ENCODE peak calls at places on chromosome 14, in nine cellular contexts. One of them, this sample, is unnamed.

GRCh38 chr14:71228711-71229110 is 321.5 kb downstream of the PCNX1 start:
- DNase-seq in GM10248: no peak
- DNase-seq in RWPE1: no peak
- DNase-seq in astrocyte of the cerebellum: no peak
- DNase-seq in ovary: no peak
- DNase-seq in AG04449: no peak
- DNase-seq in HFF-Myc: no peak
- DNase-seq in neural progenitor cell: no peak
- DNase-seq in endothelial cell: no peak
- DNase-seq in this sample: no peak

GRCh38 chr14:61489932-61490331 is 168.6 kb downstream of the PRKCH start:
- DNase-seq in GM10248: no peak
- DNase-seq in RWPE1: no peak
- DNase-seq in astrocyte of the cerebellum: no peak
- DNase-seq in ovary: no peak
- DNase-seq in AG04449: no peak
- DNase-seq in HFF-Myc: no peak
- DNase-seq in neural progenitor cell: no peak
- DNase-seq in endothelial cell: no peak
- DNase-seq in this sample: no peak

GRCh38 chr14:71932229-71932951 is at the start of gene RGS6:
- DNase-seq in GM10248: peak
- DNase-seq in RWPE1: peak
- DNase-seq in astrocyte of the cerebellum: no peak
- DNase-seq in ovary: no peak
- DNase-seq in AG04449: no peak
- DNase-seq in HFF-Myc: no peak
- DNase-seq in neural progenitor cell: peak
- DNase-seq in endothelial cell: peak
- DNase-seq in this sample: no peak

GRCh38 chr14:77508249-77508648 is 9.6 kb upstream of the ISM2 start:
- DNase-seq in GM10248: no peak
- DNase-seq in RWPE1: peak
- DNase-seq in astrocyte of the cerebellum: no peak
- DNase-seq in ovary: no peak
- DNase-seq in AG04449: peak
- DNase-seq in HFF-Myc: no peak
- DNase-seq in neural progenitor cell: no peak
- DNase-seq in endothelial cell: no peak
- DNase-seq in this sample: peak

GRCh38 chr14:72965249-72965648 is 39.0 kb downstream of the DCAF4 start:
- DNase-seq in GM10248: no peak
- DNase-seq in RWPE1: peak
- DNase-seq in astrocyte of the cerebellum: no peak
- DNase-seq in ovary: no peak
- DNase-seq in AG04449: no peak
- DNase-seq in HFF-Myc: no peak
- DNase-seq in neural progenitor cell: no peak
- DNase-seq in endothelial cell: no peak
- DNase-seq in this sample: no peak

GRCh38 chr14:56738020-56738419 is 72.3 kb downstream of the OTX2 start:
- DNase-seq in GM10248: no peak
- DNase-seq in RWPE1: no peak
- DNase-seq in astrocyte of the cerebellum: no peak
- DNase-seq in ovary: no peak
- DNase-seq in AG04449: no peak
- DNase-seq in HFF-Myc: no peak
- DNase-seq in neural progenitor cell: no peak
- DNase-seq in endothelial cell: no peak
- DNase-seq in this sample: no peak

GRCh38 chr14:36585100-36585499 is 2.7 kb upstream of the NKX2-8 start:
- DNase-seq in GM10248: no peak
- DNase-seq in RWPE1: no peak
- DNase-seq in astrocyte of the cerebellum: no peak
- DNase-seq in ovary: no peak
- DNase-seq in AG04449: no peak
- DNase-seq in HFF-Myc: no peak
- DNase-seq in neural progenitor cell: no peak
- DNase-seq in endothelial cell: no peak
- DNase-seq in this sample: no peak

GRCh38 chr14:23071244-23071974 is 14.1 kb upstream of the CDH24 start:
- DNase-seq in GM10248: peak
- DNase-seq in RWPE1: peak
- DNase-seq in astrocyte of the cerebellum: peak
- DNase-seq in ovary: peak
- DNase-seq in AG04449: peak
- DNase-seq in HFF-Myc: peak
- DNase-seq in neural progenitor cell: peak
- DNase-seq in endothelial cell: peak
- DNase-seq in this sample: peak

GRCh38 chr14:99724196-99724891 is 40.2 kb downstream of the CYP46A1 start:
- DNase-seq in GM10248: no peak
- DNase-seq in RWPE1: no peak
- DNase-seq in astrocyte of the cerebellum: no peak
- DNase-seq in ovary: peak
- DNase-seq in AG04449: no peak
- DNase-seq in HFF-Myc: no peak
- DNase-seq in neural progenitor cell: no peak
- DNase-seq in endothelial cell: no peak
- DNase-seq in this sample: no peak

GRCh38 chr14:101152855-101153254 is 249.3 kb upstream of the RTL1 start:
- DNase-seq in GM10248: no peak
- DNase-seq in RWPE1: no peak
- DNase-seq in astrocyte of the cerebellum: no peak
- DNase-seq in ovary: no peak
- DNase-seq in AG04449: no peak
- DNase-seq in HFF-Myc: no peak
- DNase-seq in neural progenitor cell: no peak
- DNase-seq in endothelial cell: no peak
- DNase-seq in this sample: no peak

GRCh38 chr14:100383727-100384158 is 60.6 kb downstream of the SLC25A47 start:
- DNase-seq in GM10248: peak
- DNase-seq in RWPE1: peak
- DNase-seq in astrocyte of the cerebellum: no peak
- DNase-seq in ovary: peak
- DNase-seq in AG04449: no peak
- DNase-seq in HFF-Myc: no peak
- DNase-seq in neural progenitor cell: peak
- DNase-seq in endothelial cell: peak
- DNase-seq in this sample: no peak

GRCh38 chr14:100709252-100709955 is 17.3 kb upstream of the DLK1 start:
- DNase-seq in GM10248: no peak
- DNase-seq in RWPE1: no peak
- DNase-seq in astrocyte of the cerebellum: no peak
- DNase-seq in ovary: peak
- DNase-seq in AG04449: no peak
- DNase-seq in HFF-Myc: no peak
- DNase-seq in neural progenitor cell: peak
- DNase-seq in endothelial cell: peak
- DNase-seq in this sample: no peak

GRCh38 chr14:56310643-56311042 is 192.4 kb downstream of the PELI2 start:
- DNase-seq in GM10248: no peak
- DNase-seq in RWPE1: no peak
- DNase-seq in astrocyte of the cerebellum: no peak
- DNase-seq in ovary: no peak
- DNase-seq in AG04449: no peak
- DNase-seq in HFF-Myc: no peak
- DNase-seq in neural progenitor cell: no peak
- DNase-seq in endothelial cell: no peak
- DNase-seq in this sample: no peak

GRCh38 chr14:81067156-81067555 is 111.7 kb downstream of the TSHR start:
- DNase-seq in GM10248: no peak
- DNase-seq in RWPE1: no peak
- DNase-seq in astrocyte of the cerebellum: no peak
- DNase-seq in ovary: no peak
- DNase-seq in AG04449: no peak
- DNase-seq in HFF-Myc: no peak
- DNase-seq in neural progenitor cell: no peak
- DNase-seq in endothelial cell: no peak
- DNase-seq in this sample: no peak

GRCh38 chr14:81066672-81067071 is 111.3 kb downstream of the TSHR start:
- DNase-seq in GM10248: no peak
- DNase-seq in RWPE1: no peak
- DNase-seq in astrocyte of the cerebellum: no peak
- DNase-seq in ovary: no peak
- DNase-seq in AG04449: no peak
- DNase-seq in HFF-Myc: no peak
- DNase-seq in neural progenitor cell: no peak
- DNase-seq in endothelial cell: no peak
- DNase-seq in this sample: no peak

GRCh38 chr14:81068384-81068783 is 113.0 kb downstream of the TSHR start:
- DNase-seq in GM10248: no peak
- DNase-seq in RWPE1: no peak
- DNase-seq in astrocyte of the cerebellum: no peak
- DNase-seq in ovary: no peak
- DNase-seq in AG04449: no peak
- DNase-seq in HFF-Myc: no peak
- DNase-seq in neural progenitor cell: no peak
- DNase-seq in endothelial cell: no peak
- DNase-seq in this sample: no peak

GRCh38 chr14:81062380-81062779 is 107.0 kb downstream of the TSHR start:
- DNase-seq in GM10248: no peak
- DNase-seq in RWPE1: no peak
- DNase-seq in astrocyte of the cerebellum: no peak
- DNase-seq in ovary: no peak
- DNase-seq in AG04449: no peak
- DNase-seq in HFF-Myc: no peak
- DNase-seq in neural progenitor cell: no peak
- DNase-seq in endothelial cell: no peak
- DNase-seq in this sample: no peak

GRCh38 chr14:81062816-81063215 is 107.4 kb downstream of the TSHR start:
- DNase-seq in GM10248: no peak
- DNase-seq in RWPE1: no peak
- DNase-seq in astrocyte of the cerebellum: no peak
- DNase-seq in ovary: no peak
- DNase-seq in AG04449: no peak
- DNase-seq in HFF-Myc: no peak
- DNase-seq in neural progenitor cell: peak
- DNase-seq in endothelial cell: peak
- DNase-seq in this sample: no peak
- TF ChIP-seq CTCF in GM10248: no peak
- TF ChIP-seq CTCF in RWPE1: no peak
- TF ChIP-seq CTCF in astrocyte of the cerebellum: peak
- TF ChIP-seq CTCF in ovary: no peak
- TF ChIP-seq CTCF in AG04449: no peak
- TF ChIP-seq CTCF in HFF-Myc: peak
- TF ChIP-seq CTCF in neural progenitor cell: peak
- TF ChIP-seq CTCF in endothelial cell: no peak
- TF ChIP-seq CTCF in this sample: peak

GRCh38 chr14:85412756-85413155 is 117.2 kb upstream of the FLRT2 start:
- DNase-seq in GM10248: no peak
- DNase-seq in RWPE1: no peak
- DNase-seq in astrocyte of the cerebellum: no peak
- DNase-seq in ovary: no peak
- DNase-seq in AG04449: no peak
- DNase-seq in HFF-Myc: no peak
- DNase-seq in neural progenitor cell: no peak
- DNase-seq in endothelial cell: no peak
- DNase-seq in this sample: no peak

GRCh38 chr14:85416771-85417170 is 113.2 kb upstream of the FLRT2 start:
- DNase-seq in GM10248: no peak
- DNase-seq in RWPE1: peak
- DNase-seq in astrocyte of the cerebellum: peak
- DNase-seq in ovary: no peak
- DNase-seq in AG04449: no peak
- DNase-seq in HFF-Myc: peak
- DNase-seq in neural progenitor cell: no peak
- DNase-seq in endothelial cell: no peak
- DNase-seq in this sample: no peak

GRCh38 chr14:85414142-85414541 is 115.8 kb upstream of the FLRT2 start:
- DNase-seq in GM10248: no peak
- DNase-seq in RWPE1: no peak
- DNase-seq in astrocyte of the cerebellum: no peak
- DNase-seq in ovary: no peak
- DNase-seq in AG04449: no peak
- DNase-seq in HFF-Myc: no peak
- DNase-seq in neural progenitor cell: no peak
- DNase-seq in endothelial cell: no peak
- DNase-seq in this sample: no peak

GRCh38 chr14:85417396-85417795 is 112.5 kb upstream of the FLRT2 start:
- DNase-seq in GM10248: no peak
- DNase-seq in RWPE1: no peak
- DNase-seq in astrocyte of the cerebellum: no peak
- DNase-seq in ovary: no peak
- DNase-seq in AG04449: no peak
- DNase-seq in HFF-Myc: no peak
- DNase-seq in neural progenitor cell: no peak
- DNase-seq in endothelial cell: no peak
- DNase-seq in this sample: no peak

GRCh38 chr14:85415015-85415712 is 114.8 kb upstream of the FLRT2 start:
- DNase-seq in GM10248: no peak
- DNase-seq in RWPE1: peak
- DNase-seq in astrocyte of the cerebellum: peak
- DNase-seq in ovary: peak
- DNase-seq in AG04449: peak
- DNase-seq in HFF-Myc: peak
- DNase-seq in neural progenitor cell: no peak
- DNase-seq in endothelial cell: no peak
- DNase-seq in this sample: peak
- TF ChIP-seq CTCF in GM10248: no peak
- TF ChIP-seq CTCF in RWPE1: peak
- TF ChIP-seq CTCF in astrocyte of the cerebellum: peak
- TF ChIP-seq CTCF in ovary: no peak
- TF ChIP-seq CTCF in AG04449: peak
- TF ChIP-seq CTCF in HFF-Myc: peak
- TF ChIP-seq CTCF in neural progenitor cell: peak
- TF ChIP-seq CTCF in endothelial cell: no peak
- TF ChIP-seq CTCF in this sample: peak

DNA sequence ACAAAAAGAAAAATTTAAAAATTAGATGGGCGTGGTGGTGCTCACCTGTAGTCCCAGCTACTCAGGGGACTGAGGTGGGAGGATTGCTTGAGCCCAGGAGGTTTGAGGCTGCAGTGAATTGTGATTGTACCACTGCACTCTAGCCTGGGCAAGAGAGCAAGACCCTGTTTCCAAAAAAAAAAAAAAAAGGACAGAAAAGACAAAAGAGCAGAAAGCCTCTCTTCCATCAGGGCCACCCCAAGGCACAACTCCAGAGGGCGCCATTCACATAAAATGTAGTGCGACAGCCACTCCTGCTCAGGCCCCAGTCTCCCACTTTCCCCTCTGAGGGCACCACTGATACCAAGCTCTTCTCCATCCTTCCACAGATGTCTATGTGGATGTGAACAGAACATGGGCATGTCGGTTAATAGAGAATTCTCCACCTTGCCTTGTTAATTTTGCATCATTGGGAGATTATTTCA is 41.8 kb downstream of the DGLUCY start:
- DNase-seq in GM10248: no peak
- DNase-seq in RWPE1: no peak
- DNase-seq in astrocyte of the cerebellum: no peak
- DNase-seq in ovary: no peak
- DNase-seq in AG04449: no peak
- DNase-seq in HFF-Myc: no peak
- DNase-seq in neural progenitor cell: no peak
- DNase-seq in endothelial cell: no peak
- DNase-seq in this sample: no peak
- TF ChIP-seq CTCF in GM10248: no peak
- TF ChIP-seq CTCF in RWPE1: no peak
- TF ChIP-seq CTCF in astrocyte of the cerebellum: peak
- TF ChIP-seq CTCF in ovary: no peak
- TF ChIP-seq CTCF in AG04449: no peak
- TF ChIP-seq CTCF in HFF-Myc: no peak
- TF ChIP-seq CTCF in neural progenitor cell: no peak
- TF ChIP-seq CTCF in endothelial cell: no peak
- TF ChIP-seq CTCF in this sample: no peak

GRCh38 chr14:74084277-74085046 is at the start of the genes ALDH6A1 and LIN52:
- DNase-seq in GM10248: peak
- DNase-seq in RWPE1: peak
- DNase-seq in astrocyte of the cerebellum: peak
- DNase-seq in ovary: peak
- DNase-seq in AG04449: peak
- DNase-seq in HFF-Myc: peak
- DNase-seq in neural progenitor cell: peak
- DNase-seq in endothelial cell: peak
- DNase-seq in this sample: peak
- TF ChIP-seq CTCF in GM10248: peak
- TF ChIP-seq CTCF in RWPE1: no peak
- TF ChIP-seq CTCF in astrocyte of the cerebellum: no peak
- TF ChIP-seq CTCF in ovary: peak
- TF ChIP-seq CTCF in AG04449: no peak
- TF ChIP-seq CTCF in HFF-Myc: no peak
- TF ChIP-seq CTCF in neural progenitor cell: peak
- TF ChIP-seq CTCF in endothelial cell: no peak
- TF ChIP-seq CTCF in this sample: no peak

This sample was measured in AG09319.